ENCODE peak calls at places on chromosomes 16 and 17, in eight cellular contexts. M, P, I, Z, K, Y, J and S are unnamed samples.

GRCh38 chr16:50809561-50809960 is 67.7 kb downstream of the CYLD start:
- ATAC-seq in M (no peak), J (no peak), P (no peak), Z (no peak), I (no peak), Y (no peak), K (no peak), S (no peak)

GRCh38 chr16:88451586-88452484 is 1.2 kb upstream of the ZFPM1 start:
- ATAC-seq in P (no peak), Z (no peak), M (no peak), K (no peak), I (no peak), Y (no peak), J (no peak), S (no peak)

GRCh38 chr16:307691-308312 is 24.8 kb downstream of the PDIA2 start:
- ATAC-seq in I (no peak), Z (no peak), P (no peak), Y (no peak), K (no peak), M (no peak), J (no peak), S (no peak)

GRCh38 chr16:53152321-53152720 is 97.5 kb downstream of the CHD9 start:
- ATAC-seq in M (peak; percentile 16), I (no peak), K (peak; percentile 39), P (no peak), Y (no peak), Z (no peak), J (no peak), S (peak; percentile 52)

GRCh38 chr16:29808219-29808900 is 2.0 kb downstream of the MAZ start:
- ATAC-seq in M (no peak), Z (no peak), P (peak; percentile 30), Y (no peak), J (no peak), K (no peak), I (no peak), S (no peak)

GRCh38 chr16:79767597-79768280 is 167.2 kb upstream of the MAF start:
- ATAC-seq in Y (peak; percentile 30), M (peak; percentile 46), Z (peak; percentile 26), I (no peak), P (no peak), J (no peak), K (peak; percentile 6), S (peak; percentile 54)

GRCh38 chr16:2686912-2687507 is 4.7 kb downstream of the KCTD5 start:
- ATAC-seq in J (no peak), I (no peak), M (no peak), Y (peak; percentile 43), Z (no peak), K (no peak), P (no peak), S (no peak)

GRCh38 chr17:17849147-17849820 is 12.5 kb upstream of the SREBF1 start:
- ATAC-seq in I (peak; percentile 85), P (peak; percentile 90), M (peak; percentile 59), K (peak; percentile 75), J (peak; percentile 69), Z (peak; percentile 41), Y (peak; percentile 77), S (peak; percentile 46)

GRCh38 chr17:37301288-37301687 is 74.5 kb upstream of the C17orf78 start:
- ATAC-seq in M (peak; percentile 78), P (no peak), Z (peak; percentile 81), K (peak; percentile 78), I (peak; percentile 59), J (peak; percentile 31), Y (peak; percentile 71), S (peak; percentile 50)

GRCh38 chr16:73192227-73192894 is 144.4 kb upstream of the ZFHX3 start:
- ATAC-seq in P (no peak), I (no peak), J (no peak), Z (no peak), M (no peak), K (no peak), Y (peak; percentile 76), S (no peak)

GRCh38 chr16:50889276-50889675 is 147.4 kb downstream of the CYLD start:
- ATAC-seq in K (no peak), Z (no peak), M (no peak), P (no peak), Y (no peak), I (no peak), J (no peak), S (no peak)

GRCh38 chr17:74752415-74752814 is 4.0 kb downstream of the NHERF1 start:
- ATAC-seq in I (no peak), J (no peak), K (no peak), P (no peak), Y (no peak), Z (no peak), M (no peak), S (no peak)

GRCh38 chr16:61677776-61678175 is 358.5 kb downstream of the CDH8 start:
- ATAC-seq in I (no peak), P (no peak), K (no peak), M (no peak), Z (no peak), J (no peak), Y (no peak), S (no peak)

GRCh38 chr17:35892091-35892637 is 12.0 kb upstream of the CCL5 start:
- ATAC-seq in Y (no peak), P (no peak), K (no peak), I (no peak), Z (no peak), J (no peak), M (no peak), S (no peak)

GRCh38 chr16:79505344-79505743 is 95.2 kb downstream of the MAF start:
- ATAC-seq in I (no peak), Y (peak; percentile 47), M (peak; percentile 65), Z (peak; percentile 49), J (no peak), K (peak; percentile 61), P (no peak), S (no peak)

GRCh38 chr16:72876221-72876620 is 171.7 kb downstream of the ZFHX3 start:
- ATAC-seq in I (peak; percentile 81), Z (peak; percentile 85), M (peak; percentile 77), Y (peak; percentile 87), P (no peak), K (peak; percentile 79), J (peak; percentile 64), S (no peak)